ENCODE peak calls at places on chromosomes 13 and 19, in five cellular contexts. C is stimulated activated CD4-positive, alpha-beta T cell treated with anti-CD3 and anti-CD28 coated beads, TNF-alpha, amount 100 ng/mL, for 1 hour; N is cardiac fibroblast; P is GM04504; L is NCI-H1930. S is an unnamed sample.

GRCh38 chr13:21203132-21203531 is 26.7 kb downstream of the MRPL57 start:
- DNase-seq in P (no peak), L (no peak), N (no peak), C (no peak), S (no peak)

GRCh38 chr13:62510906-62511655 is 1095.4 kb upstream of the PCDH20 start:
- DNase-seq in L (no peak), C (no peak), N (no peak), P (no peak), S (no peak)

GRCh38 chr19:1173845-1174809 is at the start of gene SBNO2:
- DNase-seq in L (peak), N (peak), P (peak), C (peak), S (peak)

GRCh38 chr13:97946951-97947588 is 6.4 kb upstream of the IPO5 start:
- DNase-seq in L (no peak), P (peak), N (peak), C (no peak), S (no peak)

GRCh38 chr13:49253997-49254396 is 6.3 kb downstream of the CDADC1 start:
- DNase-seq in L (no peak), C (no peak), P (no peak), N (no peak), S (no peak)

GRCh38 chr13:22883262-22883840 is 297.4 kb upstream of the SGCG start:
- DNase-seq in C (no peak), P (no peak), N (no peak), L (no peak), S (no peak)

GRCh38 chr13:94346261-94347019 is 133.0 kb downstream of the DCT start:
- DNase-seq in L (no peak), N (no peak), P (no peak), C (no peak), S (no peak)

GRCh38 chr19:7337380-7338194 is 11.2 kb upstream of the ARHGEF18 start:
- DNase-seq in N (no peak), L (no peak), P (no peak), C (no peak), S (no peak)

GRCh38 chr13:82717249-82717648 is 1165.0 kb downstream of the SLITRK1 start:
- DNase-seq in L (no peak), P (peak), N (peak), C (no peak), S (no peak)

GRCh38 chr19:12665281-12665573 is 1.3 kb downstream of the MAN2B1 start:
- DNase-seq in C (no peak), P (no peak), N (no peak), L (no peak), S (no peak)

GRCh38 chr13:42373048-42373812 is 101.3 kb downstream of the AKAP11 start:
- DNase-seq in L (no peak), P (no peak), C (no peak), N (no peak), S (no peak)

GRCh38 chr19:19568802-19569756 is 31.0 kb downstream of the CILP2 start:
- DNase-seq in P (peak), C (no peak), L (no peak), N (peak), S (no peak)

GRCh38 chr19:48568345-48568886 is 16.4 kb downstream of the SULT2B1 start:
- DNase-seq in N (peak), P (peak), L (no peak), C (no peak), S (no peak)

GRCh38 chr19:5988520-5989387 is 10.8 kb upstream of the RANBP3 start:
- DNase-seq in P (no peak), L (no peak), C (no peak), N (peak), S (no peak)

S was measured in HuH-7.